ENCODE peak calls at places on chromosomes 7 and 10, in six cellular contexts. W is A549, D is SK-N-SH, F is GM12878, E is ovary, U is HepG2. Y is an unnamed sample.

GRCh38 chr7:55498142-55498541 is 74.2 kb downstream of the VOPP1 start:
- DNase-seq in W (no peak), D (no peak), F (no peak), E (no peak), U (no peak), Y (no peak)

GRCh38 chr10:62501547-62501946 is 127.4 kb downstream of the ZNF365 start:
- DNase-seq in W (no peak), D (no peak), F (no peak), E (no peak), U (no peak), Y (no peak)

GRCh38 chr7:95971716-95972115 is 199.4 kb downstream of the DYNC1I1 start:
- DNase-seq in W (no peak), D (no peak), F (no peak), E (no peak), U (no peak), Y (no peak)

GRCh38 chr10:5147255-5147980 is 37.5 kb downstream of the AKR1C8 start:
- DNase-seq in W (peak), D (no peak), F (no peak), E (no peak), U (peak), Y (no peak)

GRCh38 chr7:33185786-33186185 is 56.4 kb downstream of the BBS9 start:
- DNase-seq in W (peak), D (peak), F (no peak), E (no peak), U (peak), Y (no peak)

GRCh38 chr10:78475501-78475900 is 441.8 kb downstream of the RPS24 start:
- DNase-seq in W (no peak), D (no peak), F (no peak), E (peak), U (peak), Y (no peak)

GRCh38 chr10:73113543-73113942 is 3.3 kb downstream of the NUDT13 start:
- DNase-seq in W (no peak), D (no peak), F (no peak), E (no peak), U (no peak), Y (no peak)

GRCh38 chr7:130930710-130931109 is 196.7 kb upstream of the KLF14 start:
- DNase-seq in W (no peak), D (no peak), F (no peak), E (no peak), U (no peak), Y (no peak)

GRCh38 chr7:158123214-158123613 is 464.4 kb downstream of the PTPRN2 start:
- DNase-seq in W (no peak), D (no peak), F (no peak), E (no peak), U (no peak), Y (peak)

GRCh38 chr10:10804998-10805737 is 212.5 kb upstream of the CELF2 start:
- DNase-seq in W (no peak), D (no peak), F (no peak), E (no peak), U (peak), Y (no peak)

GRCh38 chr10:92891885-92892705 is 43.8 kb downstream of the EXOC6 start:
- DNase-seq in W (peak), D (peak), F (no peak), E (peak), U (peak), Y (no peak)

GRCh38 chr10:133451346-133451745 is 2.4 kb upstream of the SCART1 start:
- DNase-seq in W (no peak), D (no peak), F (no peak), E (no peak), U (no peak), Y (no peak)

DNA sequence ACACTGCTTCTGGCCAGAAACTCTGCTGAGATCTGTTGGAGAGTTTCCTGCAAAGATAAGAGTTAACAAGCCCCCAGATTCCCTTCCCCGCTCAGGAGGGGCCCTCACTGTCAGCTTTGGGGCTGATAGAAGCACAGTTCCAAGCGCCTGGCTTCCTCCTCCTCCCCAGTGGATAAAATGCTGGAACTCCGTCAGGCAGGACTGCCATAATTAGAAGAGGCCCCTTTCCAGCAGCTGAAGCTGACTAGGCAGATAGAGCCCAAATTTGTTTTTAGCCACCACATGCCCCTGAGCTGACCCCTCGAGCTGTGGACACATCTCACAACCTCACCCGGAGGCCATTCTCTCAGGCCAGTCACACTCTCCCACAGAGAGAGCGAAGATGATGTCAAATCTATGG is 89.4 kb downstream of the TBXAS1 start:
- DNase-seq in W (no peak), D (no peak), F (no peak), E (no peak), U (no peak), Y (no peak)
- TF ChIP-seq EP300 in W (no peak), D (no peak), F (no peak), E (no peak), U (no peak), Y (no peak)

DNA sequence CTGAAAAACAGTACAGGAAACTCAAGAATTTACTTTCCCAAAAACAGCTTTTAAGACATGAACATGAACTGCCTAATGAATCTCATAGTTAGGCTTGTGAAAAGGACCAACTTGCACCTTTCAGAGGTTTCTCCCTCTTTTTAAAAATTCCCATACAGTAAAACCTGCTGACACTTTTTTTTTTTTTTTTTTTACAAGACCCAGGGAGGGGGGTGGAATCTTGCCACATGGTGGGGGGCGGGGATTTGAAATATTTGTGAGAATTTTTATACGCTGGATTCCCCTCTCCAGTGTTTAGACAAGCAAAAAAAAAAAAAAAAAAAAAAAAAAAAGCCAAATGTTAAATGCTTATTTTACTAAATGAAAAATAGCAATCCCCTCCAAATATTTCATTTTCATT is 57.4 kb downstream of the HIBADH start:
- DNase-seq in W (peak), D (no peak), F (no peak), E (no peak), U (no peak), Y (no peak)
- H3K4me3 ChIP-seq in W (peak), D (no peak), F (no peak), E (no peak), U (peak), Y (no peak)

GRCh38 chr10:63702107-63702506 is 180.9 kb downstream of the REEP3 start:
- DNase-seq in W (no peak), D (no peak), F (no peak), E (no peak), U (no peak), Y (no peak)

GRCh38 chr10:63700935-63701263 is 179.7 kb downstream of the REEP3 start:
- DNase-seq in W (no peak), D (no peak), F (no peak), E (no peak), U (no peak), Y (no peak)

GRCh38 chr10:63700209-63700934 is 179.2 kb downstream of the REEP3 start:
- DNase-seq in W (peak), D (no peak), F (no peak), E (no peak), U (no peak), Y (no peak)

GRCh38 chr10:63703740-63704345 is 182.6 kb downstream of the REEP3 start:
- DNase-seq in W (no peak), D (no peak), F (no peak), E (no peak), U (no peak), Y (no peak)

GRCh38 chr10:63703113-63703670 is 182.0 kb downstream of the REEP3 start:
- DNase-seq in W (no peak), D (no peak), F (peak), E (no peak), U (no peak), Y (no peak)
- TF ChIP-seq EP300 in W (no peak), D (no peak), F (no peak), E (no peak), U (no peak), Y (no peak)

GRCh38 chr7:28083998-28084985 is 96.3 kb downstream of the JAZF1 start:
- DNase-seq in W (no peak), D (no peak), F (no peak), E (no peak), U (no peak), Y (no peak)
- H3K4me3 ChIP-seq in W (no peak), D (no peak), F (no peak), E (no peak), U (no peak), Y (no peak)

GRCh38 chr7:14133752-14134151 is 144.3 kb upstream of the ETV1 start:
- DNase-seq in W (no peak), D (no peak), F (no peak), E (no peak), U (no peak), Y (no peak)
- TF ChIP-seq EP300 in W (no peak), D (no peak), F (no peak), E (no peak), U (no peak), Y (no peak)

GRCh38 chr7:100122568-100122967 is 3.1 kb downstream of the CNPY4 start:
- DNase-seq in W (no peak), D (no peak), F (no peak), E (no peak), U (no peak), Y (no peak)

GRCh38 chr7:100119701-100120517 is 475 bp downstream of the CNPY4 start:
- DNase-seq in W (peak), D (peak), F (no peak), E (peak), U (peak), Y (peak)

GRCh38 chr7:100119075-100119700 is at the start of the genes CNPY4 and TAF6:
- DNase-seq in W (peak), D (peak), F (peak), E (peak), U (peak), Y (peak)

GRCh38 chr7:100122067-100122466 is 2.6 kb downstream of the CNPY4 start:
- DNase-seq in W (no peak), D (no peak), F (no peak), E (no peak), U (peak), Y (no peak)

DNA sequence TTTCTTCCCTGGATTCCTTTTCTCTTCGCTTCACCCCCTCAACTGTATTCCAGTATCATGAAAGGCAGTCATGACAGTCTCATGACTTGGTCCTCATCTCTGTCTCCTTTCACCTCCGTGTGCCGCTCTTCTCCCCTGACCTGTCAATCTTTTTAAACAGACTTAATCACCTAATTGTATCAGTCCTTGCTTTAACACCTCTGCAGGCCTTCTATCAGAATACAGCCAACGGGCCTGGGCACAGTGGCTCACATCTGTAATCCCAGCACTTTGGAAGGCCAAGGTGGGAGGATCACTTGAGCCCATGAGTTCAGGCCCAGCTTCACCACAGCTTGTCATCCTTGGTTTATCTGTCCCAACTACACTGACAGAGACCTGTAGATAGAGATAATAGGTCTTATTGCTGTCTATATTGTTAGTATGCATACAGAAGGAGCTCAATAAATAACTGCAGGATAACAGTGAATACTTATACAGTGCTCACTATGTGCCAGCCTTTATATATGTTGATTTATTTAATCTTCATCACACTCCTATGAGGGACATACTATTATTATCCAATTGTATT is 1.2 kb downstream of the CNPY4 start:
- DNase-seq in W (no peak), D (no peak), F (no peak), E (no peak), U (no peak), Y (no peak)
- H3K4me3 ChIP-seq in W (peak), D (peak), F (peak), E (peak), U (peak), Y (peak)

Y was measured in suprapubic skin.